ENCODE peak calls at places on chromosome 10, in seven cellular contexts. M is transverse colon, R is stomach, Z is HCT116, G is prostate gland, X is GM12878, T is spleen. W is an unnamed sample.

GRCh38 chr10:602391-603005 is 87.0 kb downstream of the DIP2C start:
- DNase-seq in Z (no peak), T (no peak), G (no peak), X (no peak), M (no peak), R (peak), W (no peak)

GRCh38 chr10:112362833-112363232 is 11.1 kb upstream of the ACSL5 start:
- DNase-seq in M (peak), X (no peak), R (no peak), G (no peak), T (no peak), Z (no peak), W (no peak)

GRCh38 chr10:106086391-106086790 is 1078.1 kb downstream of the SORCS1 start:
- DNase-seq in M (no peak), Z (no peak), G (no peak), T (no peak), R (no peak), X (no peak), W (no peak)

GRCh38 chr10:125129076-125129458 is 31.3 kb downstream of the CTBP2 start:
- DNase-seq in Z (no peak), R (no peak), M (no peak), G (no peak), X (no peak), T (no peak), W (no peak)

GRCh38 chr10:14074062-14074884 is 256.5 kb downstream of the FRMD4A start:
- DNase-seq in T (no peak), Z (peak), R (peak), G (peak), M (peak), X (no peak), W (no peak)

GRCh38 chr10:131134001-131134576 is 177.4 kb downstream of the TCERG1L start:
- DNase-seq in T (no peak), R (no peak), Z (no peak), M (no peak), G (no peak), X (no peak), W (no peak)

GRCh38 chr10:91953600-91954140 is 30.1 kb downstream of the BTAF1 start:
- DNase-seq in X (no peak), M (no peak), R (no peak), G (no peak), Z (no peak), T (no peak), W (no peak)

GRCh38 chr10:93757766-93758509 is at the start of gene LGI1:
- DNase-seq in X (no peak), M (no peak), R (no peak), T (no peak), G (no peak), Z (no peak), W (no peak)

GRCh38 chr10:79074732-79075131 is 6.0 kb downstream of the ZMIZ1 start:
- DNase-seq in T (no peak), M (peak), Z (no peak), R (peak), X (no peak), G (no peak), W (no peak)

GRCh38 chr10:120542591-120542990 is 85.6 kb downstream of the PLPP4 start:
- DNase-seq in R (no peak), Z (no peak), M (no peak), T (no peak), X (no peak), G (no peak), W (no peak)

GRCh38 chr10:49205206-49205605 is 17.0 kb upstream of the TMEM273 start:
- DNase-seq in T (no peak), M (no peak), G (no peak), R (no peak), X (no peak), Z (no peak), W (no peak)

GRCh38 chr10:103715430-103715829 is 139.9 kb downstream of the SH3PXD2A start:
- DNase-seq in Z (peak), M (no peak), X (no peak), T (no peak), R (no peak), G (no peak), W (no peak)

GRCh38 chr10:7962592-7962991 is 91.9 kb upstream of the GATA3 start:
- DNase-seq in Z (no peak), G (no peak), T (no peak), R (no peak), M (no peak), X (no peak), W (no peak)

GRCh38 chr10:77391605-77392235 is 245.9 kb downstream of the KCNMA1 start:
- DNase-seq in M (peak), T (no peak), R (peak), X (no peak), Z (peak), G (peak), W (no peak)

GRCh38 chr10:81963606-81964005 is 88.6 kb downstream of the NRG3 start:
- DNase-seq in T (no peak), Z (no peak), M (no peak), R (no peak), G (no peak), X (no peak), W (no peak)

GRCh38 chr10:12482586-12482985 is 133.2 kb downstream of the CAMK1D start:
- DNase-seq in Z (no peak), M (no peak), T (peak), X (no peak), R (no peak), G (no peak), W (no peak)
- TF ChIP-seq POLR2A in Z (no peak), M (no peak), T (no peak), X (no peak), R (no peak), G (no peak), W (no peak)

GRCh38 chr10:3091346-3091787 is 24.0 kb downstream of the PFKP start:
- DNase-seq in M (no peak), Z (peak), X (no peak), G (no peak), R (peak), T (no peak), W (no peak)

GRCh38 chr10:3093996-3094395 is 26.6 kb downstream of the PFKP start:
- DNase-seq in R (no peak), G (no peak), Z (no peak), M (no peak), X (no peak), T (no peak), W (no peak)

GRCh38 chr10:3091921-3092320 is 24.6 kb downstream of the PFKP start:
- DNase-seq in Z (no peak), T (no peak), R (no peak), G (no peak), X (no peak), M (no peak), W (no peak)

GRCh38 chr10:3090388-3090787 is 23.0 kb downstream of the PFKP start:
- DNase-seq in X (no peak), G (no peak), M (no peak), Z (no peak), R (no peak), T (no peak), W (no peak)

GRCh38 chr10:3090914-3091313 is 23.6 kb downstream of the PFKP start:
- DNase-seq in T (no peak), X (no peak), M (peak), R (peak), G (peak), Z (peak), W (no peak)
- TF ChIP-seq POLR2AphosphoS5 in T (no peak), X (no peak), M (no peak), R (peak), G (peak), Z (peak), W (no peak)

DNA sequence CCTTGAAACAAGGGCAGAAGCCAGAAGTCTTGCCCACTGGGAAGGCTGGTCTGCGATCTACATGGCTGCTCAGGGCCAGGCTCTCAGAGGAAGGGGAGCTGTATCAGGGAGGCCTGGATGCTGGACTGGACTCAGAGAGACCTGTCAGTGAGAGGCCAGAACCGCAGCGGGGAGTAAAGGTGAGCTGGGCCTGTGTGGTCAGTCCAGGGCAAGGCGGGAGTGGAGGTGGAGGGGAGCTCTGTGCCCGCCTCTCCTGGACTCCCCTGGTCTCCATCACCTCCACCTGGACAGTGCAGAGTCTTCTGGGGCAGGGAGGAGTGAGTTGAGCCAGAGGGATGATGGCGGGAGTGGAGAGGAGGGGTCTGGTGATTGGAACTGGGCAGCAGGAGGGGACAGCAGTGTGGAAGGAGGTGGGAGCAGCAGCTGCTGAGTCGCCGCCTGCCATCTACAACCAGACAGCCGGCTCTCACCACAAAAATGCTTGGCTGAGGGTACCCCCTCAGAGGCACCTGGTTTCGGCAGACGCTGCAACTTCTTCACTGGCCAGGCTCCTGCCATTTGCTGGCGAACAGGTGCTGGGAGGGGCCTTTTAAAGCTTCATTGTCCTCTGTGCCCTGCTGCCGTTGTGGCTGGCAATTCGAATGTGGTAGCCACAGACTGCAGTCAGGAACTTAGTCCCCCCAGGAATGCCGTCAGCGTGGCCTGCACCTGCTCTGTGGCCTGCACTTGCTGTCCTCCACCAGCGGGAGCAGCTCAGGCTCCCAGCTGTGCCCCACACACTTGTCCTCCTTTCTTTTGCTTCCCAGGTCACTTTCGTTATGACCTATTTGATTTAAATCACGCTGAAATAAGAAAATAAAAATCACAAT is 3.5 kb downstream of the RASSF4 start:
- DNase-seq in G (no peak), T (peak), Z (no peak), M (peak), X (no peak), R (no peak), W (no peak)
- TF ChIP-seq POLR2A in G (no peak), T (no peak), Z (no peak), M (no peak), X (no peak), R (no peak), W (no peak)

GRCh38 chr10:69472544-69472943 is 21.3 kb downstream of the TSPAN15 start:
- DNase-seq in R (no peak), Z (no peak), M (no peak), T (no peak), G (no peak), X (no peak), W (no peak)
- TF ChIP-seq POLR2AphosphoS5 in R (no peak), Z (no peak), M (no peak), T (no peak), G (no peak), X (no peak), W (no peak)

GRCh38 chr10:68900427-68901105 is 549 bp upstream of the DDX50 start:
- DNase-seq in X (peak), G (no peak), T (peak), Z (no peak), R (no peak), M (no peak), W (no peak)
- TF ChIP-seq POLR2A in X (peak), G (no peak), T (no peak), Z (no peak), R (no peak), M (no peak), W (no peak)

GRCh38 chr10:85491652-85492051 is 874.9 kb downstream of the GRID1 start:
- DNase-seq in M (no peak), Z (no peak), R (no peak), X (no peak), G (no peak), T (no peak), W (no peak)

GRCh38 chr10:85490431-85490830 is 876.2 kb downstream of the GRID1 start:
- DNase-seq in G (no peak), R (no peak), X (no peak), M (no peak), T (no peak), Z (no peak), W (no peak)

DNA sequence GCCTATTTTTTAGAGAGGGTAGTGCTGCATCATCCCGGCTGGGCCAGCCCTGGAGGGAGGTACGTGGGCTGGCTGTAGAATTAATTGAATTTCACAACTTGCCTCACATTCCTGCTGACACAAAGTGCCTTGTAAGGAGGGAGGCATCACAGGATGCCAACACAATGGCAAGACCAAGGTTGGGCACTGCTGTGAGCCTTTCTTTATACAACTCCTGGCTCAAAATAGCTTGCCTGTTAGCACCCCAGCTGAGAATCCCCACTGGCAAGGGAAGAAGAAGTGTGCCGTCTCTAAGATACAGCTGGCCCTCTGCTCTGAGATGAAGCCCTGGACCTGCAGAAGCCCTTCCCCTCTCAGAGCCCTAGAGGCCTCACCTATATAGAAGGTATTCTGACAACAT is 873.9 kb downstream of the GRID1 start:
- DNase-seq in M (no peak), X (no peak), G (no peak), Z (no peak), R (no peak), T (no peak), W (no peak)
- TF ChIP-seq POLR2AphosphoS5 in M (no peak), X (no peak), G (no peak), Z (no peak), R (no peak), T (no peak), W (no peak)